ENCODE peak calls at places on chromosomes 7 and 10, in seven cellular contexts. One of them, this sample, is unnamed.
A peak's percentile ranks its signal among the peaks of the same experiment; 100 is the strongest.

GRCh38 chr10:17590969-17591645 is 26.1 kb downstream of the HACD1 start:
- DNase-seq in sigmoid colon: no peak
- DNase-seq in transverse colon: no peak
- DNase-seq in testis: no peak
- DNase-seq in IMR-90: no peak
- DNase-seq in H54: no peak
- DNase-seq in GM12891: no peak
- DNase-seq in this sample: no peak

GRCh38 chr7:6074612-6075380 is 43.6 kb downstream of the ANKRD61 start:
- DNase-seq in sigmoid colon: no peak
- DNase-seq in transverse colon: no peak
- DNase-seq in testis: no peak
- DNase-seq in IMR-90: no peak
- DNase-seq in H54: no peak
- DNase-seq in GM12891: no peak
- DNase-seq in this sample: no peak

GRCh38 chr7:85160223-85160622 is 26.6 kb downstream of the SEMA3D start:
- DNase-seq in sigmoid colon: no peak
- DNase-seq in transverse colon: no peak
- DNase-seq in testis: no peak
- DNase-seq in IMR-90: peak; percentile 68
- DNase-seq in H54: no peak
- DNase-seq in GM12891: no peak
- DNase-seq in this sample: no peak

GRCh38 chr7:69656890-69657289 is 58.6 kb downstream of the AUTS2 start:
- DNase-seq in sigmoid colon: peak; percentile 69
- DNase-seq in transverse colon: no peak
- DNase-seq in testis: peak; percentile 26
- DNase-seq in IMR-90: no peak
- DNase-seq in H54: no peak
- DNase-seq in GM12891: no peak
- DNase-seq in this sample: no peak

GRCh38 chr7:132576723-132577089 is 436 bp upstream of the PLXNA4 start:
- DNase-seq in sigmoid colon: no peak
- DNase-seq in transverse colon: no peak
- DNase-seq in testis: no peak
- DNase-seq in IMR-90: no peak
- DNase-seq in H54: no peak
- DNase-seq in GM12891: peak; percentile 17
- DNase-seq in this sample: no peak

GRCh38 chr10:551489-552252 is 137.8 kb downstream of the DIP2C start:
- DNase-seq in sigmoid colon: no peak
- DNase-seq in transverse colon: no peak
- DNase-seq in testis: no peak
- DNase-seq in IMR-90: no peak
- DNase-seq in H54: no peak
- DNase-seq in GM12891: no peak
- DNase-seq in this sample: no peak

GRCh38 chr7:41217306-41217705 is 485.6 kb downstream of the INHBA start:
- DNase-seq in sigmoid colon: no peak
- DNase-seq in transverse colon: no peak
- DNase-seq in testis: no peak
- DNase-seq in IMR-90: no peak
- DNase-seq in H54: no peak
- DNase-seq in GM12891: no peak
- DNase-seq in this sample: no peak

GRCh38 chr7:113099284-113099919 is 12.8 kb upstream of the GPR85 start:
- DNase-seq in sigmoid colon: no peak
- DNase-seq in transverse colon: no peak
- DNase-seq in testis: no peak
- DNase-seq in IMR-90: peak; percentile 17
- DNase-seq in H54: no peak
- DNase-seq in GM12891: no peak
- DNase-seq in this sample: no peak

GRCh38 chr10:132685121-132685891 is 100.6 kb downstream of the NKX6-2 start:
- DNase-seq in sigmoid colon: peak; percentile 72
- DNase-seq in transverse colon: peak; percentile 35
- DNase-seq in testis: peak; percentile 74
- DNase-seq in IMR-90: peak; percentile 58
- DNase-seq in H54: peak; percentile 82
- DNase-seq in GM12891: no peak
- DNase-seq in this sample: peak; percentile 81

GRCh38 chr7:13041368-13041988 is 354.0 kb downstream of the ARL4A start:
- DNase-seq in sigmoid colon: no peak
- DNase-seq in transverse colon: no peak
- DNase-seq in testis: no peak
- DNase-seq in IMR-90: no peak
- DNase-seq in H54: no peak
- DNase-seq in GM12891: no peak
- DNase-seq in this sample: no peak

GRCh38 chr10:22672594-22673392 is 41.6 kb downstream of the PIP4K2A start:
- DNase-seq in sigmoid colon: no peak
- DNase-seq in transverse colon: no peak
- DNase-seq in testis: no peak
- DNase-seq in IMR-90: no peak
- DNase-seq in H54: no peak
- DNase-seq in GM12891: no peak
- DNase-seq in this sample: peak; percentile 74

GRCh38 chr10:20935926-20936325 is 38.8 kb upstream of the NEBL start:
- DNase-seq in sigmoid colon: no peak
- DNase-seq in transverse colon: no peak
- DNase-seq in testis: no peak
- DNase-seq in IMR-90: no peak
- DNase-seq in H54: no peak
- DNase-seq in GM12891: no peak
- DNase-seq in this sample: no peak

GRCh38 chr7:30813466-30813865 is 42.2 kb downstream of the MINDY4 start:
- DNase-seq in sigmoid colon: no peak
- DNase-seq in transverse colon: no peak
- DNase-seq in testis: no peak
- DNase-seq in IMR-90: no peak
- DNase-seq in H54: no peak
- DNase-seq in GM12891: no peak
- DNase-seq in this sample: no peak

GRCh38 chr10:95236068-95236903 is 42.2 kb downstream of the ACSM6 start:
- DNase-seq in sigmoid colon: no peak
- DNase-seq in transverse colon: no peak
- DNase-seq in testis: no peak
- DNase-seq in IMR-90: peak; percentile 81
- DNase-seq in H54: no peak
- DNase-seq in GM12891: no peak
- DNase-seq in this sample: no peak

GRCh38 chr7:90599892-90600555 is 3.9 kb downstream of the CDK14 start:
- DNase-seq in sigmoid colon: no peak
- DNase-seq in transverse colon: no peak
- DNase-seq in testis: no peak
- DNase-seq in IMR-90: peak; percentile 64
- DNase-seq in H54: no peak
- DNase-seq in GM12891: no peak
- DNase-seq in this sample: no peak

GRCh38 chr7:124720195-124720594 is 45.4 kb downstream of the GPR37 start:
- DNase-seq in sigmoid colon: no peak
- DNase-seq in transverse colon: no peak
- DNase-seq in testis: no peak
- DNase-seq in IMR-90: peak; percentile 92
- DNase-seq in H54: peak; percentile 6
- DNase-seq in GM12891: no peak
- DNase-seq in this sample: no peak

GRCh38 chr7:40306025-40306424 is 171.2 kb downstream of the SUGCT start:
- DNase-seq in sigmoid colon: no peak
- DNase-seq in transverse colon: no peak
- DNase-seq in testis: no peak
- DNase-seq in IMR-90: no peak
- DNase-seq in H54: no peak
- DNase-seq in GM12891: no peak
- DNase-seq in this sample: no peak

GRCh38 chr10:121831237-121831636 is 96.6 kb downstream of the ATE1 start:
- DNase-seq in sigmoid colon: no peak
- DNase-seq in transverse colon: no peak
- DNase-seq in testis: no peak
- DNase-seq in IMR-90: no peak
- DNase-seq in H54: no peak
- DNase-seq in GM12891: no peak
- DNase-seq in this sample: no peak

GRCh38 chr7:1024331-1024761 is 20.0 kb upstream of the GPR146 start:
- DNase-seq in sigmoid colon: no peak
- DNase-seq in transverse colon: peak; percentile 64
- DNase-seq in testis: no peak
- DNase-seq in IMR-90: no peak
- DNase-seq in H54: no peak
- DNase-seq in GM12891: peak; percentile 81
- DNase-seq in this sample: no peak

GRCh38 chr7:14191686-14192098 is 202.2 kb upstream of the ETV1 start:
- DNase-seq in sigmoid colon: no peak
- DNase-seq in transverse colon: no peak
- DNase-seq in testis: no peak
- DNase-seq in IMR-90: peak; percentile 56
- DNase-seq in H54: peak; percentile 10
- DNase-seq in GM12891: no peak
- DNase-seq in this sample: no peak

GRCh38 chr7:42460948-42461347 is 223.9 kb upstream of the GLI3 start:
- DNase-seq in sigmoid colon: no peak
- DNase-seq in transverse colon: no peak
- DNase-seq in testis: no peak
- DNase-seq in IMR-90: no peak
- DNase-seq in H54: no peak
- DNase-seq in GM12891: no peak
- DNase-seq in this sample: no peak

GRCh38 chr10:26391701-26392695 is 46.1 kb upstream of the APBB1IP start:
- DNase-seq in sigmoid colon: no peak
- DNase-seq in transverse colon: no peak
- DNase-seq in testis: no peak
- DNase-seq in IMR-90: no peak
- DNase-seq in H54: no peak
- DNase-seq in GM12891: no peak
- DNase-seq in this sample: no peak

GRCh38 chr10:74008212-74008731 is 10.4 kb downstream of the VCL start:
- DNase-seq in sigmoid colon: no peak
- DNase-seq in transverse colon: no peak
- DNase-seq in testis: no peak
- DNase-seq in IMR-90: peak; percentile 78
- DNase-seq in H54: no peak
- DNase-seq in GM12891: no peak
- DNase-seq in this sample: no peak

DNA sequence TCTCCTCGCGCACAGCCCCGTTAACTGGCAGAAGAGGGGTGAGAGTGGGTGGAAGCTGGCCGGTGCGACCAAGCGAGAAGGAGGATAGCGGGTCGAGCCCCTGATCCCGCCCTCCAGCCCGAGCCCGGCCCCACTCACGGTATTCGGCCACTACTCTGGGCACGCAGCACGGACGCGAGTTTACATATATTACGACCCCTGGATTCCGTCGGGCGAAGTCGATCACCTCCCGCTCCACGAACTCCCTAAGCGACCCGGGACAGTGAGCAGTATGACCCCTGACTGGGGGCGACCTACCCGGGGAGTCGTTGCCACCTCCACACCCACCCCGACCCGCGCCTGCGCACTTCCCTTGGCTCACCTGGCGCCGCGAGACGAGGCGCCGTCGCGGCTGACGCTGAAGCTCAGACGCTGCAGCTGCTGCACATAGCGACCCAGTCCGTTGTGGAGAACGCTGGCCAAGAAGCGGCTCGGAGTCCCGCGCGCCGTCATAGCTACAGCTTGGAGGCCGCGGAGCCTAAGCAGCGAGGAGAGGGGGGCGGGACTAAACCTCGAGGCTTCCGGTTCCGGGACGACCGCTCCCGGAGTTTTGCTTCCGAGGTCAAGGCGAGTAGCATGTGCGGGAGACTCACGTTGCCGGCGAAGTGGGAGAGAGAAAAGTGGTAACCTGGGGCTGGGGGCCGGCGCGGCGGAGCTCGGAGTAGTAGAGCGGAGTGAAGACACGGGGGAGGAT is at the start of the genes MRPL43 and TWNK:
- DNase-seq in sigmoid colon: peak; percentile 91
- DNase-seq in transverse colon: peak; percentile 88
- DNase-seq in testis: peak; percentile 92
- DNase-seq in IMR-90: peak; percentile 64
- DNase-seq in H54: peak; percentile 81
- DNase-seq in GM12891: peak; percentile 96
- DNase-seq in this sample: peak; percentile 90
- TF ChIP-seq POLR2A in sigmoid colon: peak; percentile 46
- TF ChIP-seq POLR2A in transverse colon: peak; percentile 63
- TF ChIP-seq POLR2A in testis: no peak
- TF ChIP-seq POLR2A in IMR-90: no peak
- TF ChIP-seq POLR2A in H54: peak; percentile 57
- TF ChIP-seq POLR2A in GM12891: peak; percentile 65
- TF ChIP-seq POLR2A in this sample: peak; percentile 73

GRCh38 chr10:78972947-78973900 is 95.5 kb upstream of the ZMIZ1 start:
- DNase-seq in sigmoid colon: peak; percentile 91
- DNase-seq in transverse colon: peak; percentile 79
- DNase-seq in testis: peak; percentile 74
- DNase-seq in IMR-90: peak; percentile 95
- DNase-seq in H54: peak; percentile 96
- DNase-seq in GM12891: peak; percentile 95
- DNase-seq in this sample: peak; percentile 86
- TF ChIP-seq POLR2A in sigmoid colon: peak; percentile 14
- TF ChIP-seq POLR2A in transverse colon: peak; percentile 38
- TF ChIP-seq POLR2A in testis: no peak
- TF ChIP-seq POLR2A in IMR-90: peak; percentile 69
- TF ChIP-seq POLR2A in H54: no peak
- TF ChIP-seq POLR2A in GM12891: no peak
- TF ChIP-seq POLR2A in this sample: peak; percentile 38

DNA sequence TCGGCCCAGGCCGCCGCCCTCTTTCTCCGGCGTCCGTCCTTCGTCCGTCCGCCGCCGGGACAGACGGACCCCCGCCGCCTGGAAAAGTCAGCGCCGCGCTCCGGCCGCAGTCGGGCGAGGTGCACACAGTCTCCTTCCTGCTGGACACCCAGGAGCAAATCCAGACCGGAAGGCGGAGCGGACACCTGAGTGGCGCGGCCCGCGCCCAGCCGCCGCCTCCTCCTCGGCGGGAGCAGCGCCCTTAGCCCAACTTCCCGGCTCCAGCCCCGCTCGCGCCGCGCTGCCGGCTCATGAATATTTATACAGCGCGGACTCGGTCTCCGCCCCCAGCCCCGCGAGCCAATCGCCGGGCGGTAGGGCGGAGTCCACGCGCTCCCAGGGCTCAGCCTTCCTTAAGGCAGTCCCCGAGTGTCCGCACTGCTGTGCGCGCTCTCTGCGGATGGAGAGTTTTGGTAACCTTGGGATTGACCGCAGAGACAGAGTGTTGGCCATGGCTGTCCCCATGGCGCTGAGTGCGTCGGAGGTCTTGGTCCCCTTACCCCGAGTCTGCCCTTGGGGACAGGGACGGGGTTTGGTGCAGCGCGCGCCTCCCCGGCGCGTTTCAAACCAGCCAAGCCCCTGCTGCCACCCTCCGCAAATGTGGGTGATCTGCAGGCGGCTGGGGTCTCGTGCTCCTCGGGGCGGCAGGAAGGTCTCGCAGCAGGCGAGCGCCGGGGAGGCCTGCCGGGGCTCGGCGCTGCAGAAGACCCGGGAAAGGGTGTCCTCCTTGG is at the start of gene FZD8:
- DNase-seq in sigmoid colon: peak; percentile 96
- DNase-seq in transverse colon: peak; percentile 93
- DNase-seq in testis: peak; percentile 94
- DNase-seq in IMR-90: peak; percentile 90
- DNase-seq in H54: peak; percentile 91
- DNase-seq in GM12891: peak; percentile 80
- DNase-seq in this sample: peak; percentile 72
- TF ChIP-seq POLR2A in sigmoid colon: peak; percentile 93
- TF ChIP-seq POLR2A in transverse colon: peak; percentile 93
- TF ChIP-seq POLR2A in testis: peak; percentile 68
- TF ChIP-seq POLR2A in IMR-90: peak; percentile 99
- TF ChIP-seq POLR2A in H54: peak; percentile 98
- TF ChIP-seq POLR2A in GM12891: no peak
- TF ChIP-seq POLR2A in this sample: no peak

GRCh38 chr10:70671619-70672164 is 614 bp upstream of the ADAMTS14 start:
- DNase-seq in sigmoid colon: no peak
- DNase-seq in transverse colon: no peak
- DNase-seq in testis: no peak
- DNase-seq in IMR-90: no peak
- DNase-seq in H54: no peak
- DNase-seq in GM12891: no peak
- DNase-seq in this sample: no peak
- TF ChIP-seq POLR2A in sigmoid colon: no peak
- TF ChIP-seq POLR2A in transverse colon: no peak
- TF ChIP-seq POLR2A in testis: no peak
- TF ChIP-seq POLR2A in IMR-90: no peak
- TF ChIP-seq POLR2A in H54: no peak
- TF ChIP-seq POLR2A in GM12891: no peak
- TF ChIP-seq POLR2A in this sample: no peak

This sample was measured in erythroblast.